ENCODE peak calls at places on chromosome 3, in ten cellular contexts. O is SK-N-SH; M is HuH-7; T is CD4-positive, alpha-beta T cell; R is GM13977; W is mucosa of descending colon; Y is H4; S is GM23338; N is activated CD4-positive, alpha-beta memory T cell treated with anti-CD3 and anti-CD28 coated beads for 36 hours; A is Calu3. F is an unnamed sample.

GRCh38 chr3:15215996-15216395 is 9.9 kb downstream of the CAPN7 start:
- DNase-seq in O (no peak), M (no peak), T (no peak), R (no peak), W (no peak), Y (no peak), S (no peak), N (no peak), A (no peak), F (no peak)

GRCh38 chr3:30042274-30042859 is 564.0 kb upstream of the TGFBR2 start:
- DNase-seq in O (peak), M (peak), T (peak), R (peak), W (peak), Y (peak), S (peak), N (peak), A (peak), F (peak)

GRCh38 chr3:141431411-141432378 is 55.1 kb upstream of the RASA2 start:
- DNase-seq in O (no peak), M (no peak), T (no peak), R (no peak), W (no peak), Y (no peak), S (no peak), N (no peak), A (no peak), F (no peak)

GRCh38 chr3:21170964-21171363 is 580.0 kb downstream of the ZNF385D start:
- DNase-seq in O (peak), M (peak), T (no peak), R (peak), W (no peak), Y (no peak), S (peak), N (no peak), A (peak), F (no peak)

GRCh38 chr3:188936597-188937107 is 235.1 kb upstream of the TPRG1 start:
- DNase-seq in O (no peak), M (no peak), T (no peak), R (no peak), W (no peak), Y (no peak), S (no peak), N (no peak), A (no peak), F (no peak)

GRCh38 chr3:194673761-194674160 is 1.8 kb upstream of the LSG1 start:
- DNase-seq in O (no peak), M (no peak), T (no peak), R (no peak), W (no peak), Y (no peak), S (no peak), N (no peak), A (no peak), F (no peak)

GRCh38 chr3:4474683-4475490 is 7.8 kb upstream of the SUMF1 start:
- DNase-seq in O (no peak), M (no peak), T (no peak), R (no peak), W (no peak), Y (peak), S (peak), N (peak), A (no peak), F (peak)

GRCh38 chr3:124313621-124314020 is 321.7 kb upstream of the ROPN1 start:
- DNase-seq in O (no peak), M (no peak), T (no peak), R (no peak), W (no peak), Y (no peak), S (no peak), N (no peak), A (no peak), F (no peak)

GRCh38 chr3:137612293-137612692 is 151.8 kb upstream of the SOX14 start:
- DNase-seq in O (no peak), M (no peak), T (no peak), R (no peak), W (no peak), Y (no peak), S (peak), N (no peak), A (no peak), F (no peak)

GRCh38 chr3:190194506-190194905 is 73.8 kb upstream of the P3H2 start:
- DNase-seq in O (no peak), M (no peak), T (no peak), R (no peak), W (no peak), Y (no peak), S (peak), N (no peak), A (no peak), F (no peak)

GRCh38 chr3:100297784-100298183 is 36.8 kb upstream of the NIT2 start:
- DNase-seq in O (no peak), M (no peak), T (no peak), R (no peak), W (no peak), Y (no peak), S (no peak), N (no peak), A (no peak), F (no peak)

GRCh38 chr3:127680790-127681189 is 8.0 kb downstream of the ABTB1 start:
- DNase-seq in O (no peak), M (no peak), T (no peak), R (no peak), W (no peak), Y (no peak), S (no peak), N (peak), A (no peak), F (no peak)

GRCh38 chr3:9778518-9779129 is 8.9 kb upstream of the CAMK1 start:
- DNase-seq in O (no peak), M (no peak), T (no peak), R (no peak), W (no peak), Y (no peak), S (no peak), N (peak), A (no peak), F (peak)

GRCh38 chr3:51306093-51306492 is 79.0 kb upstream of the MANF start:
- DNase-seq in O (no peak), M (no peak), T (no peak), R (no peak), W (no peak), Y (no peak), S (no peak), N (no peak), A (no peak), F (no peak)

GRCh38 chr3:116176974-116177555 is 268.2 kb downstream of the LSAMP start:
- DNase-seq in O (no peak), M (no peak), T (no peak), R (no peak), W (no peak), Y (no peak), S (no peak), N (no peak), A (no peak), F (no peak)

GRCh38 chr3:9861201-9861600 is 17.4 kb upstream of the RPUSD3 start:
- DNase-seq in O (no peak), M (no peak), T (no peak), R (no peak), W (no peak), Y (no peak), S (peak), N (no peak), A (no peak), F (no peak)

GRCh38 chr3:151838574-151839312 is 24.8 kb downstream of the AADAC start:
- DNase-seq in O (peak), M (peak), T (no peak), R (peak), W (peak), Y (peak), S (peak), N (peak), A (peak), F (peak)

GRCh38 chr3:104519468-104519867 is 847.2 kb upstream of the ALCAM start:
- DNase-seq in O (no peak), M (no peak), T (no peak), R (no peak), W (no peak), Y (no peak), S (peak), N (no peak), A (no peak), F (no peak)

GRCh38 chr3:189355481-189356201 is 183.9 kb downstream of the TPRG1 start:
- DNase-seq in O (no peak), M (peak), T (peak), R (no peak), W (peak), Y (peak), S (peak), N (peak), A (peak), F (peak)

GRCh38 chr3:143573904-143574303 is 274.4 kb downstream of the SLC9A9 start:
- DNase-seq in O (no peak), M (no peak), T (no peak), R (no peak), W (no peak), Y (no peak), S (no peak), N (no peak), A (no peak), F (no peak)

GRCh38 chr3:134392336-134392983 is 18.2 kb upstream of the AMOTL2 start:
- DNase-seq in O (no peak), M (no peak), T (no peak), R (no peak), W (no peak), Y (no peak), S (no peak), N (no peak), A (no peak), F (no peak)

GRCh38 chr3:3714572-3714971 is 84.7 kb upstream of the LRRN1 start:
- DNase-seq in O (no peak), M (no peak), T (no peak), R (no peak), W (no peak), Y (no peak), S (peak), N (no peak), A (no peak), F (no peak)

F was measured in activated CD8-positive, alpha-beta T cell treated with anti-CD3 and anti-CD28 coated beads for 36 hours.